ENCODE peak calls at places on chromosomes 3 and 15, in five cellular contexts. A is RPMI8226; P is HL-60; D is stimulated activated CD4-positive, alpha-beta T cell treated with anti-CD3 and anti-CD28 coated beads, Interleukin-12 subunit alpha, Interleukin-12 subunit beta, amount 100 ng/mL, for 4 hours; Q is lower lobe of right lung. I is an unnamed sample.

GRCh38 chr15:94056314-94056713 is 175.0 kb upstream of the MCTP2 start:
- DNase-seq in P (no peak), D (no peak), A (no peak), Q (no peak), I (no peak)

GRCh38 chr3:73270839-73271483 is 209.5 kb downstream of the EBLN2 start:
- DNase-seq in A (no peak), D (no peak), Q (no peak), P (no peak), I (no peak)

GRCh38 chr3:78978037-78978436 is 789.8 kb downstream of the ROBO1 start:
- DNase-seq in P (no peak), Q (no peak), A (no peak), D (no peak), I (no peak)

GRCh38 chr3:52191663-52192062 is 6.3 kb upstream of the ALAS1 start:
- DNase-seq in Q (no peak), D (no peak), P (no peak), A (no peak), I (no peak)

GRCh38 chr15:81011593-81011992 is 10.9 kb downstream of the TLNRD1 start:
- DNase-seq in D (no peak), A (no peak), Q (no peak), P (no peak), I (no peak)

GRCh38 chr3:29593802-29594201 is 312.9 kb downstream of the RBMS3 start:
- DNase-seq in A (no peak), Q (no peak), P (no peak), D (no peak), I (no peak)

GRCh38 chr15:47035756-47036155 is 681.5 kb upstream of the SEMA6D start:
- DNase-seq in D (no peak), Q (no peak), P (no peak), A (no peak), I (no peak)

GRCh38 chr3:124657138-124657537 is 73.1 kb upstream of the UMPS start:
- DNase-seq in D (no peak), A (no peak), P (no peak), Q (no peak), I (no peak)

I was measured in globus pallidus.